ENCODE peak calls at places on chromosomes 16 and 17, in six cellular contexts. B is neural crest cell; K is SJCRH30; D is trophoblast cell; U is stimulated activated CD8-positive, alpha-beta memory T cell treated with anti-CD3 and anti-CD28 coated beads, Interleukin-4, amount 100 ng/mL, for 48 hours; E is spleen. C is an unnamed sample.

GRCh38 chr16:78570409-78571141 is 471.1 kb downstream of the WWOX start:
- DNase-seq in B (no peak), K (peak; percentile 60), D (no peak), U (no peak), E (no peak), C (peak; percentile 11)

GRCh38 chr17:76204277-76204676 is 36.0 kb downstream of the RNF157 start:
- DNase-seq in B (no peak), K (no peak), D (peak; percentile 64), U (no peak), E (no peak), C (no peak)

GRCh38 chr17:82216301-82217119 is 3.9 kb upstream of the CCDC57 start:
- DNase-seq in B (no peak), K (no peak), D (peak; percentile 77), U (peak; percentile 61), E (peak; percentile 95), C (peak; percentile 79)

GRCh38 chr16:71467810-71468209 is 5.8 kb upstream of the ZNF23 start:
- DNase-seq in B (peak; percentile 36), K (peak; percentile 61), D (peak; percentile 69), U (peak; percentile 63), E (no peak), C (peak; percentile 69)

GRCh38 chr16:10684541-10685151 is 10.1 kb downstream of the TEKT5 start:
- DNase-seq in B (no peak), K (peak; percentile 2), D (no peak), U (no peak), E (no peak), C (no peak)

GRCh38 chr16:29658693-29659092 is 4.4 kb upstream of the SPN start:
- DNase-seq in B (no peak), K (no peak), D (no peak), U (no peak), E (no peak), C (no peak)

GRCh38 chr16:649646-650045 is 481 bp downstream of the WDR90 start:
- DNase-seq in B (no peak), K (no peak), D (no peak), U (peak; percentile 40), E (peak; percentile 88), C (peak; percentile 37)

GRCh38 chr17:1298616-1299015 is 19.2 kb downstream of the TRARG1 start:
- DNase-seq in B (no peak), K (no peak), D (no peak), U (peak; percentile 59), E (no peak), C (peak; percentile 67)

GRCh38 chr17:43909537-43910231 is 2.3 kb upstream of the MPP2 start:
- DNase-seq in B (no peak), K (no peak), D (no peak), U (no peak), E (no peak), C (no peak)

GRCh38 chr16:86798247-86799041 is 220.1 kb downstream of the FOXL1 start:
- DNase-seq in B (no peak), K (peak; percentile 64), D (no peak), U (no peak), E (no peak), C (no peak)

GRCh38 chr17:40377832-40378231 is 13.3 kb upstream of the GJD3 start:
- DNase-seq in B (no peak), K (no peak), D (no peak), U (no peak), E (no peak), C (no peak)

GRCh38 chr17:49646391-49647255 is 31.3 kb downstream of the SPOP start:
- DNase-seq in B (no peak), K (peak; percentile 13), D (peak; percentile 84), U (peak; percentile 55), E (no peak), C (peak; percentile 78)

GRCh38 chr17:29157310-29157709 is 22.9 kb downstream of the MYO18A start:
- DNase-seq in B (no peak), K (no peak), D (peak; percentile 78), U (no peak), E (no peak), C (no peak)

GRCh38 chr17:77681820-77682219 is 276.7 kb upstream of the TNRC6C start:
- DNase-seq in B (no peak), K (peak; percentile 36), D (no peak), U (no peak), E (no peak), C (no peak)

GRCh38 chr17:9204623-9205329 is 183.5 kb downstream of the NTN1 start:
- DNase-seq in B (no peak), K (no peak), D (no peak), U (no peak), E (no peak), C (no peak)

GRCh38 chr17:67322039-67322787 is 44.2 kb downstream of the PSMD12 start:
- DNase-seq in B (no peak), K (peak; percentile 68), D (no peak), U (no peak), E (no peak), C (no peak)

GRCh38 chr16:64522548-64522947 is 599.3 kb downstream of the CDH11 start:
- DNase-seq in B (no peak), K (no peak), D (no peak), U (no peak), E (no peak), C (no peak)

GRCh38 chr16:66084306-66084705 is 282.2 kb upstream of the CDH5 start:
- DNase-seq in B (no peak), K (no peak), D (no peak), U (no peak), E (no peak), C (no peak)

GRCh38 chr17:72661093-72661944 is 431.2 kb downstream of the SLC39A11 start:
- DNase-seq in B (peak; percentile 22), K (peak; percentile 16), D (peak; percentile 61), U (no peak), E (no peak), C (no peak)

GRCh38 chr17:12729086-12729485 is 60.2 kb upstream of the ARHGAP44 start:
- DNase-seq in B (no peak), K (no peak), D (peak; percentile 34), U (no peak), E (no peak), C (no peak)

GRCh38 chr17:6070895-6071511 is 824 bp downstream of the WSCD1 start:
- DNase-seq in B (peak; percentile 34), K (peak; percentile 61), D (peak; percentile 13), U (no peak), E (no peak), C (peak; percentile 9)

GRCh38 chr17:27320222-27320560 is 26.3 kb downstream of the WSB1 start:
- DNase-seq in B (no peak), K (no peak), D (no peak), U (no peak), E (no peak), C (no peak)

GRCh38 chr17:41711669-41712400 is at the start of gene GAST:
- DNase-seq in B (no peak), K (no peak), D (no peak), U (no peak), E (no peak), C (no peak)

GRCh38 chr17:17018612-17019429 is 23.4 kb upstream of the MPRIP start:
- DNase-seq in B (no peak), K (no peak), D (peak; percentile 99), U (no peak), E (peak; percentile 56), C (no peak)

GRCh38 chr17:6070280-6070894 is at the start of gene WSCD1:
- DNase-seq in B (peak; percentile 27), K (no peak), D (peak; percentile 30), U (no peak), E (no peak), C (peak; percentile 28)

GRCh38 chr16:87166934-87167333 is 150.3 kb downstream of the C16orf95 start:
- DNase-seq in B (no peak), K (no peak), D (no peak), U (no peak), E (peak; percentile 10), C (no peak)

GRCh38 chr17:83014297-83014696 is 65.1 kb upstream of the METRNL start:
- DNase-seq in B (no peak), K (no peak), D (no peak), U (no peak), E (no peak), C (no peak)

GRCh38 chr16:10895053-10895946 is 18.3 kb downstream of the CIITA start:
- DNase-seq in B (peak; percentile 72), K (peak; percentile 73), D (peak; percentile 66), U (peak; percentile 62), E (peak; percentile 78), C (peak; percentile 71)

GRCh38 chr16:74718140-74718539 is 17.5 kb upstream of the MLKL start:
- DNase-seq in B (no peak), K (no peak), D (no peak), U (no peak), E (peak; percentile 37), C (no peak)

GRCh38 chr16:16005725-16006124 is 56.3 kb downstream of the ABCC1 start:
- DNase-seq in B (no peak), K (no peak), D (no peak), U (no peak), E (no peak), C (no peak)

GRCh38 chr16:21097151-21097550 is 53.5 kb downstream of the DNAH3 start:
- DNase-seq in B (no peak), K (peak; percentile 24), D (no peak), U (no peak), E (no peak), C (no peak)

GRCh38 chr17:75979705-75980187 is 706 bp downstream of the TEN1 start:
- DNase-seq in B (no peak), K (no peak), D (peak; percentile 95), U (no peak), E (no peak), C (no peak)

GRCh38 chr17:2195729-2196128 is 107.9 kb downstream of the SMG6 start:
- DNase-seq in B (no peak), K (no peak), D (peak; percentile 84), U (peak; percentile 76), E (no peak), C (peak; percentile 81)

GRCh38 chr17:48541574-48542113 is 3.3 kb downstream of the HOXB2 start:
- DNase-seq in B (no peak), K (peak; percentile 69), D (peak; percentile 16), U (peak; percentile 59), E (no peak), C (peak; percentile 47)

GRCh38 chr16:28188085-28188916 is 23.5 kb downstream of the XPO6 start:
- DNase-seq in B (no peak), K (no peak), D (peak; percentile 27), U (no peak), E (no peak), C (no peak)

GRCh38 chr16:56041556-56042140 is 149.6 kb upstream of the GNAO1 start:
- DNase-seq in B (no peak), K (peak; percentile 27), D (peak; percentile 63), U (peak; percentile 33), E (no peak), C (peak; percentile 60)